ENCODE peak calls at places on chromosomes 7 and 10, in four cellular contexts. B is HCT116, I is HepG2, Q is K562. H is an unnamed sample.

GRCh38 chr10:98460837-98461499 is 14.2 kb upstream of the HPS1 start:
- DNase-seq in Q (peak; percentile 79), B (peak; percentile 75), I (peak; percentile 77), H (peak; percentile 84)

GRCh38 chr7:74220229-74220628 is 10.4 kb downstream of the LAT2 start:
- DNase-seq in I (no peak), B (no peak), Q (no peak), H (no peak)

GRCh38 chr10:60208676-60209269 is 180.9 kb downstream of the ANK3 start:
- DNase-seq in B (peak; percentile 23), I (peak; percentile 18), Q (peak; percentile 32), H (peak; percentile 25)

GRCh38 chr10:75984067-75984466 is 552.6 kb downstream of the LRMDA start:
- DNase-seq in Q (no peak), I (no peak), B (no peak), H (no peak)

GRCh38 chr7:87416682-87417587 is 58.5 kb downstream of the ABCB4 start:
- DNase-seq in Q (peak; percentile 57), B (peak; percentile 62), I (peak; percentile 59), H (peak; percentile 68)

GRCh38 chr7:17340655-17341054 is 42.2 kb downstream of the AHR start:
- DNase-seq in B (no peak), I (no peak), Q (no peak), H (no peak)

GRCh38 chr7:666454-667292 is 59.8 kb upstream of the DNAAF5 start:
- DNase-seq in I (no peak), Q (no peak), B (no peak), H (no peak)

GRCh38 chr10:104122273-104123107 is 519 bp downstream of the SFR1 start:
- DNase-seq in I (no peak), Q (no peak), B (no peak), H (no peak)

GRCh38 chr7:82624337-82624736 is 180.8 kb upstream of the CACNA2D1 start:
- DNase-seq in I (no peak), B (no peak), Q (no peak), H (no peak)

GRCh38 chr7:28096713-28097112 is 83.9 kb downstream of the JAZF1 start:
- DNase-seq in B (peak; percentile 42), I (peak; percentile 27), Q (peak; percentile 81), H (no peak)

GRCh38 chr7:94741179-94741578 is 85.2 kb upstream of the SGCE start:
- DNase-seq in B (no peak), Q (no peak), I (peak; percentile 7), H (no peak)

GRCh38 chr7:69147631-69148030 is 450.6 kb upstream of the AUTS2 start:
- DNase-seq in I (no peak), B (no peak), Q (no peak), H (no peak)

GRCh38 chr7:157412021-157412443 is 75.2 kb downstream of the DNAJB6 start:
- DNase-seq in I (no peak), B (no peak), Q (no peak), H (no peak)

GRCh38 chr10:69345402-69345801 is 67.1 kb downstream of the HK1 start:
- DNase-seq in B (no peak), Q (no peak), I (no peak), H (no peak)

GRCh38 chr7:98250789-98251188 is 1.2 kb downstream of the TECPR1 start:
- DNase-seq in B (no peak), Q (peak; percentile 13), I (no peak), H (no peak)

GRCh38 chr7:103718482-103719415 is 270.7 kb downstream of the RELN start:
- DNase-seq in Q (no peak), B (no peak), I (no peak), H (no peak)

GRCh38 chr10:58348571-58349033 is 13.8 kb downstream of the UBE2D1 start:
- DNase-seq in Q (no peak), I (peak; percentile 26), B (no peak), H (no peak)

GRCh38 chr10:6507311-6507710 is 72.8 kb downstream of the PRKCQ start:
- DNase-seq in B (no peak), Q (no peak), I (no peak), H (no peak)

GRCh38 chr7:104643587-104644217 is 315.3 kb downstream of the LHFPL3 start:
- DNase-seq in B (peak; percentile 15), Q (peak; percentile 18), I (peak; percentile 7), H (no peak)

GRCh38 chr10:34403512-34403911 is 411.6 kb downstream of the PARD3 start:
- DNase-seq in I (no peak), B (no peak), Q (no peak), H (no peak)

GRCh38 chr7:127629268-127629854 is 11.4 kb upstream of the PAX4 start:
- DNase-seq in B (peak; percentile 50), Q (peak; percentile 54), I (peak; percentile 33), H (no peak)

GRCh38 chr7:34728156-34728555 is 70.1 kb downstream of the NPSR1 start:
- DNase-seq in B (no peak), I (no peak), Q (no peak), H (no peak)

GRCh38 chr10:125868372-125868975 is 12.6 kb downstream of the DHX32 start:
- DNase-seq in I (peak; percentile 48), Q (peak; percentile 12), B (peak; percentile 59), H (peak; percentile 74)

GRCh38 chr7:25029075-25029474 is 49.1 kb upstream of the OSBPL3 start:
- DNase-seq in I (no peak), B (no peak), Q (no peak), H (no peak)
- TF ChIP-seq SIN3A in I (no peak), B (no peak), Q (no peak), H (no peak)

GRCh38 chr7:112939589-112940313 is 146.9 kb downstream of the GPR85 start:
- DNase-seq in Q (peak; percentile 100), I (peak; percentile 98), B (peak; percentile 98), H (peak; percentile 99)

GRCh38 chr7:112937651-112938390 is 147.6 kb upstream of the TMEM168 start:
- DNase-seq in I (no peak), Q (no peak), B (no peak), H (no peak)

GRCh38 chr7:112942981-112943380 is 143.6 kb downstream of the GPR85 start:
- DNase-seq in I (no peak), B (no peak), Q (no peak), H (no peak)

GRCh38 chr7:112940314-112940732 is 146.3 kb downstream of the GPR85 start:
- DNase-seq in I (no peak), B (no peak), Q (peak; percentile 11), H (no peak)

GRCh38 chr7:112938895-112939588 is 147.6 kb downstream of the GPR85 start:
- DNase-seq in B (no peak), I (peak; percentile 5), Q (peak; percentile 60), H (no peak)
- TF ChIP-seq TCF7L2 in B (no peak), I (no peak), Q (no peak), H (no peak)

DNA sequence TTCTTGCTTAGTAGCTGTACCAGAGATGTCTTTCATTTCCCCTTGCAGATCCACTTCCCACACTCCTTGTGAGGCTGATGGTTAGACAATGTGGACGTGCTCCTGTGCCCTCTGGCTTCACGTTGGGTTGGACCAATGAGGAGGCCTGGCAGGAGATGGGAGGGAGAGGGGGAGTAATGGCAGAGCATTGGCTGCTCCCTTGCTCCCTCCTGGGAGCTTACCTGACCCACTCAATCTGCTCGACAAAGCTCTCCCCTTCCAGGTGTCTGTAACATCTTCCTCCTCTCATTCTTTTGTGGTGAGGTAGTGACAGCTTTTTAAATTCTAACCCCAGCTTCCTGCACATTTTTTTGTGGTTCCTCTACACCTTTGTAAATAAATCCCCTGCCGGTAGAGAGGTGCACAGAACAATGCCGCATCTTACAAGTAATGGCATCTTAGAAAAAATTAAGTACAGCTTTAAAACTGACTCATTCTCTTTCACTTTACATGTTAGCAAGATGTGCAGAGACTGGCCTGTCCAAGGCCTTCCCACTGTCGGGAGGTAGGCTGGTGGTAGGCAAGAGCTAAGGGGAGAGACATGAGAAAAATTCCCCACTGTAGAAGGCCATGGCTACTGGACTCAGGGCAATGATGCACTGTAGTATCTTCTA is 134.3 kb downstream of the HTR7 start:
- DNase-seq in B (no peak), Q (no peak), I (no peak), H (no peak)
- TF ChIP-seq SIN3A in B (no peak), Q (no peak), I (no peak), H (no peak)

GRCh38 chr7:40156988-40157387 is 22.2 kb downstream of the SUGCT start:
- DNase-seq in I (no peak), B (no peak), Q (no peak), H (no peak)

GRCh38 chr7:40167291-40167690 is 32.5 kb downstream of the SUGCT start:
- DNase-seq in B (no peak), I (no peak), Q (no peak), H (no peak)

DNA sequence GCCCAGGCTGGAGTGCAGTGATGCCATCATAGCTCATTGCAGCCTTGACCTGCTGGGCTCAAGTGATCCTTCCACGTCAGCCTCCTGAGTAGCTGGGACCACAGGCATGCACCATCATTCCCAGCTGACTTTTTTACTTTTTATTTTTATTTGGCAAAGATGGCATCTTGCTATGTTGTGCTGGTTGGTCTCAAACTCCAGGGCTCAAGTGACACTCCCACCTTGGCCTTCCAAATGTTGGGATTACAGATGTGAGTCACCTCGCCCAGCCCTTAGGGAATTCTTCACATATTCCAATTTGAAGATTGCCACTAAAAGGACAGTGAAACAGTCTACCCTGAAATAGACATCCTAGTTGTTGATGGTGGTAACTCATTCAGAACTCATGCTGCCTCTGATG is 27.7 kb downstream of the SUGCT start:
- DNase-seq in I (no peak), Q (no peak), B (no peak), H (no peak)
- TF ChIP-seq TCF7L2 in I (no peak), Q (no peak), B (no peak), H (no peak)

GRCh38 chr10:50988792-50989191 is 85.5 kb upstream of the PRKG1 start:
- DNase-seq in Q (no peak), I (no peak), B (no peak), H (no peak)
- TF ChIP-seq SIN3A in Q (no peak), I (no peak), B (no peak), H (no peak)

GRCh38 chr10:1661861-1662260 is 75.5 kb downstream of the ADARB2 start:
- DNase-seq in B (no peak), Q (no peak), I (no peak), H (no peak)
- TF ChIP-seq TCF7L2 in B (no peak), Q (no peak), I (no peak), H (no peak)

DNA sequence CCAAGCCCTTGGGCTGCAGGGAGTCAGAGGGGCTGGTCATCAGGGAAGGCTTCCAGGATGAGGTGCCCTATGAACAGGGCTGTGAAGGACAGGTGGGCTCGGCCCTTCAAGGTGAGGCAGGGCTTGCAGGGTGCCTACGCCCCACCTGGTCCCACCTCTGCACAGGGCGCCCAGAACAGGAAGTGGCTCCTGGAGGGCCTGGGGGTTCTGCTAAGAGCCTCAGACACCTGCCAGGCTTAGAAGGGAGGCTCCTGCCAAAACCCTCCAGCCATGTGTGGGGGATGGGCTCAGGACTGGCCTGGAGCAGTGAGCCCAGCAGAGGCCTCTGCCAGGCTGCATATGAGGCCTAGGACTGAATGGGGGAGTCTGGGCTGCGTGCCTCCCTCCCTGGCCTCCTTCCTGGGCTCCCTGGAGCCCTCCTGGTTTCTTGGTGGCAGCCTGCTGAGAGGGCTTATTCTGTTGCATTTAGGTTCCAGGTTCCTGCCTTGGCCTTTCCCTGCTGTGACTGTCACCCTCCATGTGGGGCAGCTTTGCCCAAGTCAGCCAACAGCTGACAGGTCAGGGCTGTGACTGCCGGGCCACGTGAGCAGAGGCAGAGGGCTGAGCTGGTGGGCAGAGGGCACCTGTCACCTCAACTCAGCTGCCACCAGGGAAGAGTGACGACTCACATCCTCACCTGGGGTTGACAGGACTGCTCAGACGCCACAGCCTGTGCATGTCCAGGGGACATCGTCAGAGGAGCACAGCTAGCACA is 45.2 kb upstream of the MSMB start:
- DNase-seq in Q (no peak), B (no peak), I (no peak), H (no peak)
- TF ChIP-seq SIN3A in Q (no peak), B (no peak), I (no peak), H (no peak)

GRCh38 chr10:24351883-24352778 is 143.2 kb downstream of the KIAA1217 start:
- DNase-seq in Q (no peak), B (no peak), I (no peak), H (no peak)
- TF ChIP-seq TCF7L2 in Q (no peak), B (no peak), I (no peak), H (no peak)

H was measured in Panc1.